ENCODE peak calls at places on chromosomes 12 and 14, in eight cellular contexts. R, P, V, H, N, T, M and K are unnamed samples.

GRCh38 chr12:95303476-95303875 is 85.9 kb downstream of the VEZT start:
- DNase-seq in N (peak; percentile 48), M (no peak), T (no peak), H (no peak), P (no peak), R (no peak), V (no peak), K (no peak)

GRCh38 chr12:7113389-7113871 is 4.4 kb upstream of the C1RL start:
- DNase-seq in M (no peak), T (peak; percentile 42), V (peak; percentile 48), N (peak; percentile 64), H (peak; percentile 72), R (peak; percentile 41), P (peak; percentile 69), K (peak; percentile 12)

GRCh38 chr14:104702106-104702505 is 12.7 kb downstream of the INF2 start:
- DNase-seq in V (no peak), N (no peak), R (no peak), P (no peak), T (no peak), H (no peak), M (no peak), K (no peak)

GRCh38 chr12:115249878-115250277 is 565.9 kb upstream of the TBX3 start:
- DNase-seq in M (no peak), H (no peak), T (no peak), P (no peak), R (no peak), V (no peak), N (no peak), K (no peak)

GRCh38 chr14:106459971-106460730 is 933.8 kb downstream of the TMEM121 start:
- DNase-seq in T (no peak), N (no peak), H (no peak), M (no peak), V (no peak), R (peak; percentile 24), P (peak; percentile 24), K (no peak)

GRCh38 chr12:7769999-7770398 is 5.0 kb downstream of the NANOGNB start:
- DNase-seq in V (no peak), T (no peak), R (no peak), M (no peak), H (no peak), P (no peak), N (no peak), K (no peak)

GRCh38 chr12:28540324-28540714 is 350.1 kb downstream of the CCDC91 start:
- DNase-seq in V (no peak), H (no peak), R (no peak), P (no peak), N (peak; percentile 19), T (no peak), M (no peak), K (no peak)

GRCh38 chr12:74689071-74689655 is 151.5 kb downstream of the ATXN7L3B start:
- DNase-seq in T (no peak), R (no peak), N (peak; percentile 84), H (peak; percentile 72), P (peak; percentile 39), V (peak; percentile 51), M (no peak), K (peak; percentile 2)

GRCh38 chr12:2624543-2625266 is 170.1 kb upstream of the FKBP4 start:
- DNase-seq in H (no peak), T (no peak), P (no peak), M (peak; percentile 62), V (peak; percentile 60), N (no peak), R (no peak), K (no peak)

GRCh38 chr12:53736602-53737493 is 9.6 kb upstream of the CALCOCO1 start:
- DNase-seq in R (no peak), H (no peak), V (no peak), T (no peak), M (no peak), N (no peak), P (no peak), K (no peak)

GRCh38 chr12:54304187-54304810 is 3.5 kb upstream of the NFE2 start:
- DNase-seq in V (peak; percentile 55), T (peak; percentile 63), M (peak; percentile 75), H (peak; percentile 75), N (peak; percentile 71), P (peak; percentile 21), R (peak; percentile 100), K (no peak)

GRCh38 chr12:111792155-111792876 is 25.6 kb downstream of the ALDH2 start:
- DNase-seq in N (no peak), H (peak; percentile 27), V (no peak), R (no peak), M (peak; percentile 96), P (no peak), T (peak; percentile 69), K (peak; percentile 11)

GRCh38 chr12:77204055-77204454 is 138.7 kb upstream of the E2F7 start:
- DNase-seq in R (no peak), N (peak; percentile 19), P (no peak), V (no peak), T (peak; percentile 16), M (no peak), H (peak; percentile 26), K (peak; percentile 18)

GRCh38 chr14:89283327-89284060 is 133.5 kb downstream of the FOXN3 start:
- DNase-seq in H (no peak), R (no peak), P (peak; percentile 60), T (no peak), M (peak; percentile 33), N (no peak), V (no peak), K (no peak)

GRCh38 chr12:66693901-66694513 is 15.1 kb upstream of the GRIP1 start:
- DNase-seq in M (no peak), H (peak; percentile 80), P (peak; percentile 69), V (peak; percentile 71), R (peak; percentile 60), N (peak; percentile 89), T (peak; percentile 59), K (peak; percentile 63)

GRCh38 chr12:92730758-92731157 is 28.0 kb downstream of the PLEKHG7 start:
- DNase-seq in T (no peak), H (no peak), M (no peak), V (no peak), R (no peak), P (no peak), N (no peak), K (no peak)
- H3K4me3 ChIP-seq in T (no peak overlapping the region), H (no peak overlapping the region), M (no peak overlapping the region), V (no peak overlapping the region), R (no peak overlapping the region), P (no peak overlapping the region), N (no peak overlapping the region), K (no peak overlapping the region)

GRCh38 chr12:41055875-41056577 is 132.1 kb upstream of the PDZRN4 start:
- DNase-seq in N (peak; percentile 17), R (no peak), M (no peak), T (no peak), H (no peak), V (peak; percentile 7), P (no peak), K (peak; percentile 10)

GRCh38 chr12:41053046-41053445 is 135.1 kb upstream of the PDZRN4 start:
- DNase-seq in V (no peak), N (no peak), P (no peak), H (no peak), R (no peak), T (no peak), M (no peak), K (no peak)

GRCh38 chr12:41052441-41052840 is 135.7 kb upstream of the PDZRN4 start:
- DNase-seq in V (no peak), N (no peak), H (no peak), M (no peak), T (no peak), P (no peak), R (no peak), K (no peak)

GRCh38 chr12:41049033-41049432 is 139.1 kb upstream of the PDZRN4 start:
- DNase-seq in P (no peak), T (no peak), N (no peak), H (no peak), V (peak; percentile 9), R (no peak), M (no peak), K (no peak)

GRCh38 chr12:41051909-41052308 is 136.2 kb upstream of the PDZRN4 start:
- DNase-seq in V (no peak), M (no peak), N (no peak), H (peak; percentile 0), R (no peak), P (no peak), T (no peak), K (no peak)
- H3K4me3 ChIP-seq in V (no peak overlapping the region), M (no peak overlapping the region), N (no peak overlapping the region), H (no peak overlapping the region), R (no peak overlapping the region), P (no peak overlapping the region), T (no peak overlapping the region), K (no peak overlapping the region)

GRCh38 chr12:12735301-12735700 is 18.1 kb downstream of the CDKN1B start:
- DNase-seq in V (peak; percentile 42), M (no peak), R (no peak), N (peak; percentile 75), H (peak; percentile 61), P (no peak), T (no peak), K (no peak)

GRCh38 chr12:12734054-12734453 is 16.9 kb downstream of the CDKN1B start:
- DNase-seq in H (no peak), T (no peak), N (no peak), R (no peak), M (no peak), P (no peak), V (peak; percentile 26), K (no peak)

GRCh38 chr12:12733118-12733517 is 15.9 kb downstream of the CDKN1B start:
- DNase-seq in T (no peak), N (no peak), V (no peak), M (no peak), H (no peak), R (no peak), P (no peak), K (no peak)

GRCh38 chr12:12734561-12735071 is 17.4 kb downstream of the CDKN1B start:
- DNase-seq in R (no peak), M (no peak), T (no peak), V (no peak), P (no peak), H (no peak), N (no peak), K (no peak)

GRCh38 chr12:12736759-12737676 is 19.9 kb downstream of the CDKN1B start:
- DNase-seq in R (peak; percentile 29), V (peak; percentile 69), P (peak; percentile 90), M (no peak), T (no peak), N (peak; percentile 69), H (peak; percentile 67), K (no peak)
- H3K4me3 ChIP-seq in R (no peak overlapping the region), V (peak overlapping the region; percentile 65), P (peak overlapping the region; percentile 86), M (no peak overlapping the region), T (no peak overlapping the region), N (no peak overlapping the region), H (peak overlapping the region; percentile 4), K (no peak overlapping the region)

DNA sequence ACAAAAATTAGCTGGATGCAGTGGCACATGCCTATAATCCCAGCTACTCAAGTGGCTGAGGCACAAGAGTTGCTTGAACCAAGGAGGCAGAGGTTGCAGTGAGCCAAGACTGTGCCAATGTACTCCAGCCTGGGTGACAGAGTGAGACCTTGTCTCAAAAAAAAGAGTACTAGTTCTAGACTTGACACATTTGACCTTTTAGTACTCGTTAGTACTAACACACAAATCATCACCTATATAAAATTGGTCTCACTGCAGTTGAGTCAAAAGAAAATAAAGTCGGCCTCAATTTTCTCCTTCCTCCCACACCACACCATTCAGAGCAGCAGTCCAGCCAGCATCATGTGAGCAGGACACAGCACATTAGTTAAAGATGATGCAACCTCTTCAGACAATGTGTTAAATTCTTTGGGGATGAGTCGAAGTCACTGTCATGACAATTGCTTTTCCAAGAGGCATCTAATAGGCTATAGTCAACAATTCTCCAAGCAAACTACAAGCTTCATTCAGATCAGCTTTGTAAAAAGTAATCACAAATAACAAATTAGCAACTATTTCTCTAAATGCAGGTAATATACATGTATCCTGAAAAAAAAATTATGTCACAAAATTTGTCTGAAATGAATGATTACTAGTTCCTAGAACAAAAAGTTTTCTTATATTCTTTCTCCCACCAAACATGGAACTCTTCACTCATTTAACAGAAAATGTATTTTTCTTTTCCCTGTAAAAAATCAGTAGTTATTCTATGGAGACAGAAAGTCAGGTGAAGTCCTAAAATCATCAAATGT is 55.6 kb downstream of the CLIP1 start:
- DNase-seq in T (peak; percentile 23), P (no peak), N (peak; percentile 96), R (peak; percentile 6), M (peak; percentile 84), V (peak; percentile 96), H (peak; percentile 90), K (peak; percentile 86)
- H3K4me3 ChIP-seq in T (no peak overlapping the region), P (no peak overlapping the region), N (no peak overlapping the region), R (no peak overlapping the region), M (no peak overlapping the region), V (no peak overlapping the region), H (no peak overlapping the region), K (no peak overlapping the region)